ENCODE peak calls at places on chromosome 11, in nine cellular contexts. W, M, J, K, F, S, V, Y and G are unnamed samples.
A peak's percentile ranks its signal among the peaks of the same experiment; 100 is the strongest.

GRCh38 chr11:26231252-26231661 is 100.7 kb upstream of the ANO3 start:
- DNase-seq in J (no peak), S (peak; percentile 51), K (no peak), W (no peak), F (no peak), Y (no peak), M (peak; percentile 94), V (peak; percentile 44), G (no peak)

GRCh38 chr11:126115820-126116319 is 53.2 kb upstream of the CDON start:
- DNase-seq in J (peak; percentile 82), Y (peak; percentile 44), F (peak; percentile 76), V (peak; percentile 77), S (peak; percentile 52), M (peak; percentile 95), K (peak; percentile 44), W (no peak), G (no peak)

GRCh38 chr11:32326522-32326921 is 108.8 kb downstream of the WT1 start:
- DNase-seq in V (no peak), K (no peak), M (no peak), F (no peak), W (no peak), Y (no peak), J (no peak), S (no peak), G (no peak)

GRCh38 chr11:61999141-61999975 is 31.9 kb upstream of the FTH1 start:
- DNase-seq in F (no peak), S (no peak), M (no peak), V (no peak), J (no peak), K (no peak), Y (no peak), W (no peak), G (no peak)

GRCh38 chr11:68352591-68352990 is 40.2 kb downstream of the LRP5 start:
- DNase-seq in W (no peak), Y (no peak), K (no peak), J (no peak), M (no peak), V (no peak), F (no peak), S (no peak), G (no peak)

GRCh38 chr11:82458777-82459176 is 274.9 kb downstream of the FAM181B start:
- DNase-seq in M (no peak), W (no peak), S (no peak), V (no peak), K (no peak), Y (no peak), F (no peak), J (no peak), G (no peak)

GRCh38 chr11:1862588-1863351 is 9.9 kb downstream of the LSP1 start:
- DNase-seq in F (peak; percentile 24), V (no peak), K (no peak), S (no peak), W (no peak), Y (no peak), M (no peak), J (peak; percentile 62), G (no peak)

GRCh38 chr11:69240332-69241074 is 53.5 kb upstream of the MYEOV start:
- DNase-seq in M (peak; percentile 14), J (peak; percentile 41), K (no peak), V (no peak), S (no peak), W (no peak), F (peak; percentile 63), Y (no peak), G (no peak)

GRCh38 chr11:9820260-9820659 is 156.4 kb downstream of the SWAP70 start:
- DNase-seq in F (no peak), W (no peak), J (no peak), K (peak; percentile 8), Y (no peak), S (no peak), M (no peak), V (no peak), G (no peak)

GRCh38 chr11:36500315-36500721 is 9.8 kb downstream of the TRAF6 start:
- DNase-seq in K (no peak), M (peak; percentile 96), V (peak; percentile 77), W (no peak), J (no peak), Y (no peak), S (peak; percentile 71), F (no peak), G (no peak)

GRCh38 chr11:72120930-72121329 is 8.4 kb upstream of the ANAPC15 start:
- DNase-seq in J (no peak), W (no peak), F (no peak), S (no peak), K (no peak), V (no peak), M (no peak), Y (no peak), G (no peak)

GRCh38 chr11:800473-800872 is 2.4 kb upstream of the SLC25A22 start:
- DNase-seq in J (no peak), S (no peak), V (no peak), W (no peak), M (no peak), Y (no peak), F (no peak), K (no peak), G (no peak)

GRCh38 chr11:129846508-129847335 is 31.1 kb downstream of the TMEM45B start:
- DNase-seq in Y (no peak), M (peak; percentile 92), J (no peak), V (peak; percentile 80), F (no peak), W (no peak), S (peak; percentile 93), K (no peak), G (no peak)
- TF ChIP-seq CTCF in Y (no peak), M (no peak), J (no peak), V (no peak), F (no peak), W (no peak), S (no peak), K (no peak), G (no peak)

GRCh38 chr11:106853850-106854401 is 164.3 kb downstream of the GUCY1A2 start:
- DNase-seq in Y (no peak), K (no peak), F (no peak), W (no peak), S (no peak), M (no peak), J (no peak), V (no peak), G (no peak)

GRCh38 chr11:106854429-106854828 is 163.8 kb downstream of the GUCY1A2 start:
- DNase-seq in K (no peak), J (no peak), M (no peak), F (no peak), Y (no peak), W (no peak), V (no peak), S (no peak), G (no peak)

GRCh38 chr11:106858200-106858599 is 160.1 kb downstream of the GUCY1A2 start:
- DNase-seq in Y (no peak), W (no peak), M (no peak), J (no peak), K (no peak), S (no peak), V (no peak), F (no peak), G (no peak)
- TF ChIP-seq CTCF in Y (no peak), W (no peak), M (no peak), J (no peak), K (no peak), S (no peak), V (no peak), F (no peak), G (no peak)

GRCh38 chr11:86277741-86278140 is 24.3 kb upstream of the HIKESHI start:
- DNase-seq in M (peak; percentile 6), Y (no peak), S (no peak), W (no peak), K (no peak), J (no peak), F (no peak), V (no peak), G (no peak)

GRCh38 chr11:86275493-86276370 is 26.3 kb upstream of the HIKESHI start:
- DNase-seq in V (no peak), J (no peak), F (no peak), S (no peak), W (no peak), K (no peak), Y (no peak), M (no peak), G (no peak)

GRCh38 chr11:86278226-86278625 is 23.8 kb upstream of the HIKESHI start:
- DNase-seq in W (no peak), J (no peak), S (no peak), Y (no peak), F (no peak), M (peak; percentile 10), V (no peak), K (no peak), G (no peak)

GRCh38 chr11:86274999-86275398 is 27.0 kb upstream of the HIKESHI start:
- DNase-seq in W (no peak), K (no peak), Y (no peak), V (no peak), S (no peak), M (no peak), J (no peak), F (no peak), G (no peak)

DNA sequence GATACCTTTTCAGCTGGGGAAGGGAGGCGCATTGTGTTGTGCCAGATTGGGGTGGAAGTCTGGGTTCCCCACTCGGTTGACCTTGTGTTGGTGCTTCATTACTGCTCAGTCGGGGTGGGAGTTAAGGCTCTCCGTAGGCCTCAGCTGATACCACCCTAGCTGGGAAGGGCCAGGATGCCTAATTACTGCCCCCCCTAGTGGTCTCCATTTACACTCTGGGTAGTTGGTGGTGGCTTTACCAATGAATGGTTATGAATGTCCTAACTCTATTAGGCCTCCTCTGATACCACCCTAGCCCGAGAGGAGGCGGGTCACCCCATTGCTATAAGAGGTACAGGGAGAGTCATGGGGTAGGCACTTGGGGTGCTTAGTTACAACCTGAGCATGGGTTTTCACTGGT is 27.5 kb upstream of the HIKESHI start:
- DNase-seq in S (no peak), Y (no peak), J (no peak), V (no peak), K (no peak), W (peak; percentile 45), M (no peak), F (no peak), G (no peak)
- TF ChIP-seq CTCF in S (peak; percentile 31), Y (no peak), J (no peak), V (no peak), K (no peak), W (peak; percentile 31), M (peak; percentile 2), F (no peak), G (no peak)

GRCh38 chr11:75813622-75814039 is 1.4 kb upstream of the UVRAG start:
- DNase-seq in Y (no peak), M (peak; percentile 20), W (no peak), J (no peak), V (no peak), K (no peak), F (no peak), S (no peak), G (no peak)

GRCh38 chr11:75813126-75813525 is 1.9 kb upstream of the UVRAG start:
- DNase-seq in W (no peak), S (no peak), Y (no peak), K (no peak), V (no peak), M (no peak), J (no peak), F (no peak), G (no peak)

GRCh38 chr11:75814369-75814685 is 683 bp upstream of the UVRAG start:
- DNase-seq in J (no peak), Y (no peak), K (no peak), V (no peak), F (no peak), M (no peak), W (no peak), S (no peak), G (no peak)

GRCh38 chr11:75815345-75815983 is 454 bp downstream of the UVRAG start:
- DNase-seq in F (peak; percentile 74), S (no peak), K (no peak), J (peak; percentile 60), Y (no peak), V (no peak), W (peak; percentile 40), M (peak; percentile 29), G (no peak)

GRCh38 chr11:75814686-75815344 is at the start of gene UVRAG:
- DNase-seq in J (peak; percentile 99), K (peak; percentile 99), W (peak; percentile 98), F (peak; percentile 99), Y (peak; percentile 97), V (peak; percentile 98), S (peak; percentile 99), M (peak; percentile 99), G (peak; percentile 99)
- TF ChIP-seq CTCF in J (peak; percentile 29), K (peak; percentile 28), W (no peak), F (no peak), Y (no peak), V (no peak), S (no peak), M (no peak), G (no peak)